ENCODE peak calls at places on chromosomes 13 and 19, in six cellular contexts. B, N, K, C, I and R are unnamed samples.

GRCh38 chr13:25778808-25779207 is 273.0 kb downstream of the SHISA2 start:
- DNase-seq in B (no peak), N (no peak), K (no peak), C (no peak), I (no peak), R (no peak)

GRCh38 chr19:16836115-16836905 is 7.1 kb downstream of the SIN3B start:
- DNase-seq in B (peak; percentile 20), N (no peak), K (no peak), C (no peak), I (no peak), R (peak; percentile 43)

GRCh38 chr13:27208514-27208913 is 36.9 kb upstream of the USP12 start:
- DNase-seq in B (no peak), N (no peak), K (no peak), C (no peak), I (no peak), R (no peak)

GRCh38 chr19:15551183-15552004 is 43.1 kb downstream of the CYP4F22 start:
- DNase-seq in B (no peak), N (no peak), K (peak; percentile 9), C (no peak), I (no peak), R (peak; percentile 63)

GRCh38 chr13:111383591-111384440 is 63.4 kb downstream of the TEX29 start:
- DNase-seq in B (no peak), N (no peak), K (no peak), C (no peak), I (no peak), R (no peak)

GRCh38 chr13:81988542-81988941 is 1647.6 kb upstream of the SPRY2 start:
- DNase-seq in B (no peak), N (no peak), K (no peak), C (no peak), I (no peak), R (no peak)

GRCh38 chr13:99392126-99392805 is 85.1 kb upstream of the GPR183 start:
- DNase-seq in B (no peak), N (no peak), K (no peak), C (no peak), I (no peak), R (no peak)

GRCh38 chr13:32911506-32911905 is 104.7 kb upstream of the KL start:
- DNase-seq in B (peak; percentile 51), N (no peak), K (peak; percentile 12), C (no peak), I (peak; percentile 15), R (no peak)

GRCh38 chr19:5987077-5987818 is 9.3 kb upstream of the RANBP3 start:
- DNase-seq in B (peak; percentile 37), N (peak; percentile 75), K (peak; percentile 87), C (peak; percentile 89), I (peak; percentile 41), R (peak; percentile 36)

GRCh38 chr13:113803409-113804016 is 44.5 kb downstream of the TMEM255B start:
- DNase-seq in B (no peak), N (no peak), K (no peak), C (no peak), I (no peak), R (no peak)

GRCh38 chr19:35430382-35431146 is 17.5 kb upstream of the FFAR2 start:
- DNase-seq in B (no peak), N (no peak), K (no peak), C (no peak), I (no peak), R (no peak)

GRCh38 chr13:106573855-106574254 is 5.9 kb upstream of the ARGLU1 start:
- DNase-seq in B (no peak), N (no peak), K (no peak), C (peak; percentile 77), I (no peak), R (no peak)

GRCh38 chr13:112510002-112510780 is 77.8 kb downstream of the TUBGCP3 start:
- DNase-seq in B (peak; percentile 56), N (no peak), K (peak; percentile 53), C (no peak), I (peak; percentile 53), R (no peak)

GRCh38 chr19:16661480-16662034 is 618 bp downstream of the TMEM38A start:
- DNase-seq in B (no peak), N (no peak), K (peak; percentile 41), C (peak; percentile 76), I (no peak), R (peak; percentile 71)

GRCh38 chr13:77002590-77003190 is 10.8 kb downstream of the CLN5 start:
- DNase-seq in B (no peak), N (no peak), K (no peak), C (no peak), I (no peak), R (no peak)

GRCh38 chr13:104011505-104012270 is 945.5 kb upstream of the SLC10A2 start:
- DNase-seq in B (no peak), N (no peak), K (peak; percentile 33), C (no peak), I (no peak), R (no peak)

DNA sequence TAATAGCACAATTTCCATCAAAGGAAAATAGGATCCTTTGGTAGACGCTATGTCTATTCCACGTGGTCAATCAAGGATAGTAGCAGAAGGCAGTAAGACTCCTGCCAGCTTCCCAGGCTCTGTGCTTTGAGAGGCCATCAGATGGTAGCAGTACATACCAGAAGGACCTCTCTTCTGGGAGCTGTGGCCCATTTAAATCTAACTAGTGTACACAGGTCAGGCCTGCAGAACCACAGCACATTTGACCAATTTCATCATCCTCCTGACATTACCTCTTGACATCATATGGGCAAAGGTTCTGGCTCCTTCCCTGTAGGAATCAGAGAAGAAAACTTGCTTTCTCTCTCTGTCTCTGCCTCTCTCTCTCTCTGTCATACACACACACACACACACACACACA is 229.6 kb upstream of the HTR2A start:
- DNase-seq in B (no peak), N (no peak), K (no peak), C (no peak), I (no peak), R (no peak)
- TF ChIP-seq CTCF in B (peak; percentile 27), N (no peak), K (no peak), C (no peak), I (no peak), R (peak; percentile 18)

GRCh38 chr19:4362871-4363545 is 19.6 kb downstream of the MPND start:
- DNase-seq in B (no peak), N (no peak), K (no peak), C (no peak), I (no peak), R (peak; percentile 23)
- TF ChIP-seq CTCF in B (peak; percentile 47), N (no peak), K (no peak), C (no peak), I (peak; percentile 60), R (no peak)

GRCh38 chr19:49443366-49444099 is 2.2 kb upstream of the SLC17A7 start:
- DNase-seq in B (peak; percentile 88), N (peak; percentile 93), K (peak; percentile 96), C (peak; percentile 98), I (peak; percentile 91), R (peak; percentile 98)

GRCh38 chr19:49447485-49448431 is 3.9 kb downstream of the PIH1D1 start:
- DNase-seq in B (no peak), N (no peak), K (peak; percentile 51), C (peak; percentile 72), I (peak; percentile 75), R (no peak)

GRCh38 chr19:49442793-49443365 is 1.6 kb upstream of the SLC17A7 start:
- DNase-seq in B (peak; percentile 87), N (peak; percentile 94), K (peak; percentile 99), C (peak; percentile 97), I (peak; percentile 96), R (peak; percentile 69)

GRCh38 chr19:49448432-49448786 is 3.2 kb downstream of the PIH1D1 start:
- DNase-seq in B (no peak), N (no peak), K (no peak), C (no peak), I (no peak), R (no peak)

DNA sequence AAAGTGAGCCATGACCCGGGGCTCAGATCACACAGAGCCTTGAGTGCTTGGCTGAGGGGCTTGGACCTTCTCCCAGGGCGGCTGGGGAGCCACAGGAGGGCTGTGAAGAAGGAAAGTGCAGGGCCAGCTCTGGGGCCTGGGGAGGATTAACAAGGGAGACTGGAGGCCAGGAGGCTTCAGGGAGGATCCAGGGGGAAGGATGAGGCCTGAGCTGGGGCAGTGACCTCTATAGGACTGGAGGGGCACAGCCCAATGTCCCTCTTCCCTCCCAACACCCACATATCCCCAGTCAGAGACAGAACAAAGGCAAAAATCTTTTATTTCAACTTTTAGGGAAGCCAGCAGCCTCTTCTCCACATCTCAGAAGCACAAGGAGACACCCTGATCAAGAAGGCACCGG is 4.7 kb upstream of the SLC17A7 start:
- DNase-seq in B (no peak), N (no peak), K (no peak), C (no peak), I (no peak), R (no peak)
- TF ChIP-seq CTCF in B (no peak), N (no peak), K (no peak), C (no peak), I (peak; percentile 28), R (no peak)

DNA sequence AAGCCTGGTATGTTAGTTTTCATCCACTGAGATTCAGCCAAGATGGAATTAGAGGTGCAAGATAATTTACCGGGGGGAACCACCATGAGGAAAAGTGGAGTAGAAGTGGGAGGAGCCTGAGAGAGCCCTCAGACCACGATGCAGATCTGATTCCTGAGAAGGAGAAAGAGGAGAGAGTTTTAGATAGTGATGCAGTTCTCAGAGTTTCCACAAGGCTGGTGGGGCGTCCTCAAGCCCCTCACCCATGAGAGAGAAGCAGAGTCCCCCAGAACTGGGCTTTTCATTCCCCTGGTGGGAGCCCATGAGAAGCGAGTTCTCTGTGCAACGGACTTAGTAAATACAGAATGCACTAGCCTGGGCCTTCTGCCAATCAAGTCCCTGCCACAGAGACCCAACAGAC is 18.1 kb downstream of the CEACAM5 start:
- DNase-seq in B (no peak), N (no peak), K (no peak), C (no peak), I (no peak), R (no peak)
- TF ChIP-seq CTCF in B (no peak), N (no peak), K (no peak), C (no peak), I (no peak), R (no peak)

GRCh38 chr19:33629826-33630375 is 8.1 kb downstream of the CHST8 start:
- DNase-seq in B (no peak), N (no peak), K (no peak), C (no peak), I (no peak), R (no peak)
- TF ChIP-seq CTCF in B (no peak), N (no peak), K (no peak), C (no peak), I (no peak), R (no peak)

GRCh38 chr19:28289294-28290063 is 923.5 kb downstream of the UQCRFS1 start:
- DNase-seq in B (no peak), N (no peak), K (no peak), C (no peak), I (no peak), R (no peak)
- TF ChIP-seq CTCF in B (no peak), N (no peak), K (no peak), C (no peak), I (no peak), R (no peak)

GRCh38 chr13:71483733-71484132 is 383.3 kb downstream of the DACH1 start:
- DNase-seq in B (no peak), N (no peak), K (no peak), C (no peak), I (no peak), R (no peak)

GRCh38 chr13:71477735-71478134 is 389.3 kb downstream of the DACH1 start:
- DNase-seq in B (no peak), N (no peak), K (no peak), C (no peak), I (no peak), R (no peak)
- TF ChIP-seq CTCF in B (peak; percentile 47), N (no peak), K (peak; percentile 49), C (no peak), I (peak; percentile 33), R (peak; percentile 39)

GRCh38 chr13:30804474-30804873 is 69.1 kb downstream of the ALOX5AP start:
- DNase-seq in B (no peak), N (no peak), K (no peak), C (peak; percentile 40), I (no peak), R (no peak)
- TF ChIP-seq CTCF in B (peak; percentile 64), N (no peak), K (no peak), C (no peak), I (peak; percentile 29), R (peak; percentile 4)